ENCODE peak calls at places on chromosomes 6 and 20, in six cellular contexts. Q is CD8-positive, alpha-beta T cell; O is AG04449; G is stimulated activated CD4-positive, alpha-beta T cell treated with anti-CD3 and anti-CD28 coated beads, TNF-alpha, amount 100 ng/mL, for 4 hours; F is glomerular endothelial cell; H is hepatic stellate cell. X is an unnamed sample.

GRCh38 chr6:135419162-135419561 is 78.4 kb downstream of the AHI1 start:
- DNase-seq in Q (no peak), O (peak), G (no peak), F (no peak), H (peak), X (no peak)

GRCh38 chr20:3754258-3754595 is 13.3 kb downstream of the ADISSP start:
- DNase-seq in Q (no peak), O (no peak), G (no peak), F (no peak), H (no peak), X (no peak)

GRCh38 chr6:72246926-72247325 is 360.6 kb downstream of the RIMS1 start:
- DNase-seq in Q (no peak), O (no peak), G (no peak), F (no peak), H (no peak), X (no peak)

GRCh38 chr20:40689100-40689942 is at the start of gene MAFB:
- DNase-seq in Q (no peak), O (peak), G (no peak), F (peak), H (peak), X (peak)

GRCh38 chr20:34923414-34923813 is 32.2 kb downstream of the GSS start:
- DNase-seq in Q (no peak), O (no peak), G (no peak), F (no peak), H (no peak), X (no peak)

GRCh38 chr6:37059344-37060194 is 54.1 kb downstream of the FGD2 start:
- DNase-seq in Q (no peak), O (peak), G (no peak), F (no peak), H (peak), X (peak)

GRCh38 chr6:144140859-144141258 is 9.5 kb upstream of the STX11 start:
- DNase-seq in Q (no peak), O (no peak), G (no peak), F (no peak), H (no peak), X (no peak)

GRCh38 chr6:12060780-12061619 is 48.9 kb downstream of the HIVEP1 start:
- DNase-seq in Q (peak), O (no peak), G (no peak), F (no peak), H (peak), X (no peak)

GRCh38 chr6:2168480-2168879 is 76.9 kb downstream of the GMDS start:
- DNase-seq in Q (no peak), O (no peak), G (no peak), F (no peak), H (no peak), X (no peak)

GRCh38 chr20:58811334-58811733 is 39.4 kb downstream of the GNAS-AS1 start:
- DNase-seq in Q (no peak), O (no peak), G (no peak), F (no peak), H (no peak), X (no peak)

GRCh38 chr20:45323731-45324130 is 15.6 kb upstream of the MATN4 start:
- DNase-seq in Q (no peak), O (no peak), G (no peak), F (no peak), H (no peak), X (no peak)

GRCh38 chr6:153553627-153554026 is 422.5 kb upstream of the RGS17 start:
- DNase-seq in Q (no peak), O (no peak), G (no peak), F (no peak), H (no peak), X (no peak)

GRCh38 chr6:77397561-77397960 is 65.7 kb downstream of the HTR1B start:
- DNase-seq in Q (no peak), O (no peak), G (no peak), F (no peak), H (no peak), X (no peak)

GRCh38 chr6:33632603-33633039 is 11.5 kb downstream of the ITPR3 start:
- DNase-seq in Q (peak), O (no peak), G (no peak), F (no peak), H (peak), X (peak)

GRCh38 chr6:14074723-14075503 is 42.7 kb upstream of the CD83 start:
- DNase-seq in Q (peak), O (no peak), G (no peak), F (no peak), H (no peak), X (peak)

GRCh38 chr6:90982581-90982980 is 395.7 kb upstream of the MAP3K7 start:
- DNase-seq in Q (no peak), O (no peak), G (no peak), F (no peak), H (no peak), X (no peak)

GRCh38 chr6:36272234-36272633 is 2.4 kb downstream of the PNPLA1 start:
- DNase-seq in Q (no peak), O (no peak), G (no peak), F (no peak), H (no peak), X (no peak)

GRCh38 chr20:54049156-54049555 is 21.2 kb downstream of the BCAS1 start:
- DNase-seq in Q (no peak), O (no peak), G (no peak), F (no peak), H (no peak), X (no peak)

GRCh38 chr6:83862776-83863471 is 3.4 kb downstream of the CYB5R4 start:
- DNase-seq in Q (no peak), O (no peak), G (no peak), F (no peak), H (peak), X (no peak)

GRCh38 chr6:69164564-69165252 is 529.6 kb downstream of the ADGRB3 start:
- DNase-seq in Q (no peak), O (no peak), G (no peak), F (no peak), H (peak), X (peak)

GRCh38 chr20:36275011-36275410 is 31.1 kb upstream of the DLGAP4 start:
- DNase-seq in Q (no peak), O (no peak), G (no peak), F (no peak), H (no peak), X (no peak)

GRCh38 chr20:45406260-45407066 is 1.6 kb upstream of the DBNDD2 start:
- DNase-seq in Q (peak), O (no peak), G (peak), F (no peak), H (peak), X (peak)

GRCh38 chr6:155090166-155090565 is 95.1 kb downstream of the TIAM2 start:
- DNase-seq in Q (no peak), O (no peak), G (no peak), F (no peak), H (no peak), X (no peak)

GRCh38 chr6:149383371-149383770 is 16.7 kb upstream of the SUMO4 start:
- DNase-seq in Q (no peak), O (no peak), G (no peak), F (no peak), H (no peak), X (no peak)

GRCh38 chr6:16851758-16852157 is 90.5 kb upstream of the ATXN1 start:
- DNase-seq in Q (no peak), O (no peak), G (no peak), F (no peak), H (no peak), X (no peak)

GRCh38 chr6:147534116-147534865 is 25.8 kb downstream of the SAMD5 start:
- DNase-seq in Q (no peak), O (no peak), G (no peak), F (no peak), H (no peak), X (no peak)

GRCh38 chr6:122401104-122401503 is 1.7 kb downstream of the HSF2 start:
- DNase-seq in Q (no peak), O (no peak), G (no peak), F (no peak), H (no peak), X (no peak)

GRCh38 chr6:113649276-113649675 is 207.9 kb upstream of the MARCKS start:
- DNase-seq in Q (no peak), O (no peak), G (no peak), F (no peak), H (no peak), X (no peak)

GRCh38 chr6:159170333-159170672 is 1.1 kb downstream of the FNDC1 start:
- DNase-seq in Q (no peak), O (no peak), G (no peak), F (no peak), H (no peak), X (no peak)

GRCh38 chr6:46104209-46104608 is 25.6 kb upstream of the ENPP4 start:
- DNase-seq in Q (no peak), O (no peak), G (no peak), F (no peak), H (no peak), X (no peak)

GRCh38 chr6:100678027-100678426 is 203.1 kb downstream of the ASCC3 start:
- DNase-seq in Q (no peak), O (no peak), G (no peak), F (no peak), H (no peak), X (no peak)

GRCh38 chr6:35687658-35688604 is 784 bp downstream of the FKBP5 start:
- DNase-seq in Q (peak), O (no peak), G (peak), F (no peak), H (no peak), X (peak)

GRCh38 chr20:22836877-22837276 is 198.2 kb upstream of the SSTR4 start:
- DNase-seq in Q (no peak), O (no peak), G (no peak), F (no peak), H (no peak), X (no peak)

GRCh38 chr6:37182736-37183590 is 13.0 kb downstream of the PIM1 start:
- DNase-seq in Q (peak), O (no peak), G (no peak), F (no peak), H (no peak), X (no peak)

GRCh38 chr6:104182811-104183210 is 676.9 kb downstream of the HACE1 start:
- DNase-seq in Q (no peak), O (no peak), G (no peak), F (no peak), H (no peak), X (no peak)

X was measured in HAP-1.